ENCODE peak calls at places on chromosomes 13 and 19, in five cellular contexts. One of them, this sample, is unnamed. For H3K4me1, the result is how much of the 10 kb centered on the place peaks cover.

GRCh38 chr19:36972594-36972993 is 56.5 kb downstream of the ZNF568 start:
- DNase-seq in IMR-90: no peak
- DNase-seq in colonic mucosa: no peak
- DNase-seq in BE2C: no peak
- DNase-seq in heart left ventricle: peak
- DNase-seq in this sample: no peak

GRCh38 chr13:27455331-27455855 is 5.0 kb upstream of the MTIF3 start:
- DNase-seq in BE2C: no peak
- DNase-seq in heart left ventricle: no peak
- DNase-seq in IMR-90: no peak
- DNase-seq in colonic mucosa: no peak
- DNase-seq in this sample: no peak

GRCh38 chr13:73133536-73133935 is 74.7 kb downstream of the KLF5 start:
- DNase-seq in colonic mucosa: peak
- DNase-seq in heart left ventricle: no peak
- DNase-seq in IMR-90: no peak
- DNase-seq in BE2C: no peak
- DNase-seq in this sample: no peak

GRCh38 chr19:13018037-13018914 is 23.0 kb downstream of the NFIX start:
- DNase-seq in colonic mucosa: no peak
- DNase-seq in IMR-90: peak
- DNase-seq in BE2C: peak
- DNase-seq in heart left ventricle: peak
- DNase-seq in this sample: no peak

GRCh38 chr19:43643326-43643725 is 3.7 kb upstream of the CADM4 start:
- DNase-seq in IMR-90: no peak
- DNase-seq in colonic mucosa: no peak
- DNase-seq in heart left ventricle: no peak
- DNase-seq in BE2C: no peak
- DNase-seq in this sample: no peak

GRCh38 chr13:71607575-71607974 is 259.4 kb downstream of the DACH1 start:
- DNase-seq in IMR-90: no peak
- DNase-seq in colonic mucosa: no peak
- DNase-seq in heart left ventricle: no peak
- DNase-seq in BE2C: no peak
- DNase-seq in this sample: no peak

GRCh38 chr13:81582381-81582780 is 1241.5 kb upstream of the SPRY2 start:
- DNase-seq in colonic mucosa: no peak
- DNase-seq in heart left ventricle: no peak
- DNase-seq in BE2C: no peak
- DNase-seq in IMR-90: no peak
- DNase-seq in this sample: no peak

GRCh38 chr13:73610799-73611592 is 523.2 kb downstream of the KLF12 start:
- DNase-seq in heart left ventricle: no peak
- DNase-seq in BE2C: no peak
- DNase-seq in IMR-90: no peak
- DNase-seq in colonic mucosa: no peak
- DNase-seq in this sample: no peak

GRCh38 chr13:23681253-23681652 is 111.0 kb downstream of the TNFRSF19 start:
- DNase-seq in IMR-90: peak
- DNase-seq in colonic mucosa: no peak
- DNase-seq in heart left ventricle: no peak
- DNase-seq in BE2C: no peak
- DNase-seq in this sample: no peak

GRCh38 chr13:20190481-20191310 is 2.0 kb downstream of the GJB2 start:
- DNase-seq in BE2C: no peak
- DNase-seq in IMR-90: peak
- DNase-seq in colonic mucosa: no peak
- DNase-seq in heart left ventricle: no peak
- DNase-seq in this sample: no peak

GRCh38 chr13:40148103-40148502 is 492.6 kb downstream of the COG6 start:
- DNase-seq in heart left ventricle: no peak
- DNase-seq in IMR-90: no peak
- DNase-seq in BE2C: no peak
- DNase-seq in colonic mucosa: no peak
- DNase-seq in this sample: no peak

GRCh38 chr13:21674271-21675009 is 3.6 kb downstream of the FGF9 start:
- DNase-seq in IMR-90: no peak
- DNase-seq in colonic mucosa: peak
- DNase-seq in heart left ventricle: peak
- DNase-seq in BE2C: no peak
- DNase-seq in this sample: no peak

GRCh38 chr19:54315956-54316355 is 3.0 kb upstream of the LILRA5 start:
- DNase-seq in BE2C: no peak
- DNase-seq in colonic mucosa: no peak
- DNase-seq in heart left ventricle: no peak
- DNase-seq in IMR-90: no peak
- DNase-seq in this sample: no peak

GRCh38 chr19:58229255-58229639 is 533 bp downstream of the ZNF544 start:
- DNase-seq in heart left ventricle: peak
- DNase-seq in BE2C: peak
- DNase-seq in colonic mucosa: no peak
- DNase-seq in IMR-90: peak
- DNase-seq in this sample: no peak

GRCh38 chr13:82636119-82636518 is 1246.2 kb downstream of the SLITRK1 start:
- DNase-seq in colonic mucosa: no peak
- DNase-seq in heart left ventricle: no peak
- DNase-seq in BE2C: no peak
- DNase-seq in IMR-90: peak
- DNase-seq in this sample: no peak

GRCh38 chr19:47676811-47677210 is 36.4 kb upstream of the EHD2 start:
- DNase-seq in colonic mucosa: no peak
- DNase-seq in heart left ventricle: no peak
- DNase-seq in IMR-90: no peak
- DNase-seq in BE2C: no peak
- DNase-seq in this sample: no peak

GRCh38 chr13:104705031-104705750 is 1639.0 kb upstream of the SLC10A2 start:
- DNase-seq in colonic mucosa: no peak
- DNase-seq in heart left ventricle: no peak
- DNase-seq in BE2C: no peak
- DNase-seq in IMR-90: no peak
- DNase-seq in this sample: no peak

GRCh38 chr19:6225232-6225635 is 54.5 kb downstream of the MLLT1 start:
- DNase-seq in colonic mucosa: no peak
- DNase-seq in heart left ventricle: peak
- DNase-seq in BE2C: no peak
- DNase-seq in IMR-90: no peak
- DNase-seq in this sample: no peak

GRCh38 chr13:28609936-28610335 is 49.0 kb upstream of the POMP start:
- DNase-seq in heart left ventricle: no peak
- DNase-seq in colonic mucosa: no peak
- DNase-seq in BE2C: no peak
- DNase-seq in IMR-90: peak
- DNase-seq in this sample: no peak

GRCh38 chr13:20174656-20175405 is 14.0 kb upstream of the GJA3 start:
- DNase-seq in BE2C: peak
- DNase-seq in heart left ventricle: peak
- DNase-seq in colonic mucosa: peak
- DNase-seq in IMR-90: peak
- DNase-seq in this sample: peak

GRCh38 chr13:87403748-87404432 is 267.3 kb upstream of the SLITRK5 start:
- DNase-seq in heart left ventricle: no peak
- DNase-seq in BE2C: no peak
- DNase-seq in colonic mucosa: no peak
- DNase-seq in IMR-90: no peak
- DNase-seq in this sample: no peak

GRCh38 chr13:94313321-94313720 is 166.2 kb downstream of the DCT start:
- DNase-seq in colonic mucosa: no peak
- DNase-seq in BE2C: no peak
- DNase-seq in IMR-90: no peak
- DNase-seq in heart left ventricle: no peak
- DNase-seq in this sample: no peak

GRCh38 chr19:7497292-7497691 is 8.5 kb upstream of the PEX11G start:
- DNase-seq in IMR-90: no peak
- DNase-seq in heart left ventricle: no peak
- DNase-seq in colonic mucosa: no peak
- DNase-seq in BE2C: peak
- DNase-seq in this sample: no peak

GRCh38 chr13:65929436-65929835 is 1300.7 kb downstream of the PCDH9 start:
- DNase-seq in BE2C: no peak
- DNase-seq in colonic mucosa: no peak
- DNase-seq in IMR-90: peak
- DNase-seq in heart left ventricle: no peak
- DNase-seq in this sample: no peak

DNA sequence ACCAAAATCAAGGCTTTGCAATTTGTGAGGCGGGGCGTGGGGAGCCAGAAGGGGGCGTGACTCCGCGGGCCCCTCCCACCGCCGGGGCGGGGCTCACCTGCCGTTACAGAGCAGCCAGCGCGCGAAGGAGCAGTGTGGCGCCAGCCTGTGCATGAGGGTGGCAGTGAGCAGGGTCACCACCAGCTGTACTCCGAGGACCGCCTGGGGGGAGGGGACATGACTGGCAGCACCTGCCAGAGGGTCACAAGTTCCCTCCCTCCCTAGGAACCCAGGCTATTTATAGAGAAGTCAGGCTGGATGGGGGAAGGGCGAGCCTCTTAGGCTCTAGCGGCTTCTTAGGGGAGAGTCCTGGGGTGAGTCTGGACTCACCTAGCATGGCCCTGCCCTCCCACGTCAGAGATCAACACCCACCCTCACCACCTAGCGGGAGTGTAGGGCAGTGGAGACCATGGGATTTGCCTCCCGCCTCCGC is 3.6 kb downstream of the TMEM161A start:
- DNase-seq in IMR-90: no peak
- DNase-seq in heart left ventricle: peak
- DNase-seq in BE2C: no peak
- DNase-seq in colonic mucosa: peak
- DNase-seq in this sample: peak
- TF ChIP-seq CTCF in IMR-90: no peak
- TF ChIP-seq CTCF in heart left ventricle: no peak
- TF ChIP-seq CTCF in BE2C: no peak
- TF ChIP-seq CTCF in colonic mucosa: no peak
- TF ChIP-seq CTCF in this sample: no peak

DNA sequence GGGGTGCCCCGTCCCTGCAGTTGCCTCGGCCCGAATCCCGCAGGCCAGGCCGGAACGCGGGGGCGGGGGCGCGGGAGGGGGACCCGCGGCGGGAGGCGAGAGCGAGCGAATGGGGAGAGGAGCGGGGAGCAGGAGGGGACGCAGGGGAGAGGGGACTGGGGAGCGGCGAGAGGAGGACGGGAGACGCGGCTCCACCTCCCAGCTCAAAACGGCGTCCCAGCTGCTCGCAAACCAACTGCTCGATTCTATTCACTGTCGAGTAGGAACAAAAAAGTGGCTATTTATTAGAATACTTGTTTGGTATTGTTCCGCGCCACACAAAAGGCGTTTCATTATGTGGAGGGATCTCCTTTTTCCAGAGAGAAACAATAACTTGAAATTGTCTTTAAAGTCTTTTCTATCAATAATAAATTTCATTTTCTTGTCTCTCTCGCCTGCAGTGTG is 10.6 kb upstream of the SOX1 start:
- DNase-seq in BE2C: no peak
- DNase-seq in colonic mucosa: no peak
- DNase-seq in heart left ventricle: no peak
- DNase-seq in IMR-90: no peak
- DNase-seq in this sample: no peak
- H3K4me1 ChIP-seq in BE2C: under half
- H3K4me1 ChIP-seq in colonic mucosa: under half
- H3K4me1 ChIP-seq in heart left ventricle: under half
- H3K4me1 ChIP-seq in IMR-90: under half
- H3K4me1 ChIP-seq in this sample: under half

DNA sequence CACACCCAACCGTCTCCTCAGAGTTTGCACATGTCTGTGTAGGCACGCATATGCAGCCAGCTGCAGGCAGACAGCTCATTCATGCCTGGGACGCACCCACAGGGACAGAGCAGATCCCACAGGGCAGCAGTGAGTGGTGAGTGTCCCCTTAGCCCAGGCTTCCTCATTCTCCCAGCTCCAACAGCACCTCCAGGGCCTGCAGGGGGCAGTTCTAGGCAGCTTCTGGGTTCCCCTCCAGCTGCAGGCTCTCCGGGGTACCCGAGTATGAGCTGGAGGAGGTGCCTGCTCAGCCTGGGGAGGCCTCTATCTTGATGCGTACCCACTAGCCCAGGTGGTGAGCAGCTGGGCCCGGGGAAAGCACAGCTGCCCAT is 1.3 kb upstream of the SHANK1 start:
- DNase-seq in BE2C: no peak
- DNase-seq in IMR-90: peak
- DNase-seq in heart left ventricle: no peak
- DNase-seq in colonic mucosa: no peak
- DNase-seq in this sample: no peak
- TF ChIP-seq CTCF in BE2C: no peak
- TF ChIP-seq CTCF in IMR-90: peak
- TF ChIP-seq CTCF in heart left ventricle: no peak
- TF ChIP-seq CTCF in colonic mucosa: no peak
- TF ChIP-seq CTCF in this sample: no peak

GRCh38 chr19:10603873-10604459 is 16.9 kb upstream of the AP1M2 start:
- DNase-seq in IMR-90: no peak
- DNase-seq in heart left ventricle: no peak
- DNase-seq in colonic mucosa: no peak
- DNase-seq in BE2C: no peak
- DNase-seq in this sample: peak

GRCh38 chr19:10602330-10603083 is 15.4 kb upstream of the AP1M2 start:
- DNase-seq in heart left ventricle: peak
- DNase-seq in BE2C: peak
- DNase-seq in colonic mucosa: peak
- DNase-seq in IMR-90: peak
- DNase-seq in this sample: peak

GRCh38 chr19:10601999-10602329 is 14.9 kb upstream of the AP1M2 start:
- DNase-seq in IMR-90: no peak
- DNase-seq in colonic mucosa: no peak
- DNase-seq in heart left ventricle: no peak
- DNase-seq in BE2C: no peak
- DNase-seq in this sample: no peak

GRCh38 chr19:10604460-10604980 is 17.4 kb upstream of the AP1M2 start:
- DNase-seq in BE2C: no peak
- DNase-seq in colonic mucosa: no peak
- DNase-seq in IMR-90: no peak
- DNase-seq in heart left ventricle: no peak
- DNase-seq in this sample: peak

DNA sequence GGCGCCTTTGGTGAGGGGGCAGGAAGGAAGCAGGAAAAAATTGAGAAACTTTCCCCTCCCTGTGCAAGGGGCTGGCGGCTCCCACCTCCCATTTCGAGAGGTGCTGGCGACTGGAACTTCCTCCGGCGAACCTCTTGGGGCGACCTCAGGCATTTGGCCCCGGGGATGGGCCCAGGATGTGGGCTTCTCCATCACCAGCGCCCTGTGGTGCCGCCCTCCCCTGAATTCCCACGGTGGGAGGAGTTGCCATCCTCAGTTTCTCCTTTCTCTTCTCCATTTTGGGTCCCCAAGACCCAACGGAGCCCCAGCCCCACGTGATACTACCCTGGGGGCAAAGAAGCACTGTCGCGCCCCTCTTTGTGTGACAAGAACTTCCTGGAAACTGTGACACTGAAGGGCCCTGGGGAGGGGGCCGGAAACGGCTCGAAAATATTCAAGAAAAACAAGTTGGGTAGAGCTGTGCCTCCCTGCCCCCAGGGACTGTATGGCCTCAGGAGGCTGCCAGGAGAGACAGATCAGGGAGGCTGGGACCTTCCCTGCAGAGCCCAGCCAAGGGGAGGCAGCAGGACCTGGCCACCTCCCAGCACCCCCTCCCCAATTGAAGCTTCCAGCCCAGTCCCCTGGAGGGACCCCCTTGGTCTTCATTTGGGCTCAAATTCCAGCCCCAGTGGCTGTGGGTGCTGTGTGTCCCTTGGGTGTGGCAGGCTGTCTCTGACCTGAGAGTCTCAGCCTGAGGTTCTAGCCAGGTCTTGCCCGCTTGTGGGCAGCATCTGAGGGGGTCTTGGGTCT is 16.2 kb upstream of the AP1M2 start:
- DNase-seq in IMR-90: no peak
- DNase-seq in heart left ventricle: peak
- DNase-seq in colonic mucosa: peak
- DNase-seq in BE2C: no peak
- DNase-seq in this sample: peak
- H3K4me1 ChIP-seq in IMR-90: under half
- H3K4me1 ChIP-seq in heart left ventricle: under half
- H3K4me1 ChIP-seq in colonic mucosa: under half
- H3K4me1 ChIP-seq in BE2C: under half
- H3K4me1 ChIP-seq in this sample: under half